ENCODE peak calls at places on chromosome 12, in eight cellular contexts. Y, F, H, J, Q, N, O and X are unnamed samples.

GRCh38 chr12:25366159-25366558 is 115.4 kb upstream of the KRAS start:
- DNase-seq in Y (no peak), F (no peak), H (no peak), J (no peak), Q (no peak), N (no peak), O (no peak), X (no peak)

GRCh38 chr12:70444903-70445302 is 78.8 kb downstream of the KCNMB4 start:
- DNase-seq in Y (no peak), F (no peak), H (no peak), J (no peak), Q (no peak), N (no peak), O (no peak), X (no peak)

GRCh38 chr12:94980577-94980976 is 22.9 kb downstream of the NDUFA12 start:
- DNase-seq in Y (peak), F (no peak), H (no peak), J (no peak), Q (peak), N (no peak), O (no peak), X (no peak)

GRCh38 chr12:104715562-104716182 is 242.4 kb downstream of the SLC41A2 start:
- DNase-seq in Y (no peak), F (no peak), H (no peak), J (no peak), Q (no peak), N (no peak), O (no peak), X (no peak)

GRCh38 chr12:61654698-61655097 is 605.5 kb upstream of the USP15 start:
- DNase-seq in Y (no peak), F (no peak), H (no peak), J (no peak), Q (no peak), N (no peak), O (peak), X (no peak)

GRCh38 chr12:110135012-110135411 is 10.9 kb downstream of the IFT81 start:
- DNase-seq in Y (peak), F (no peak), H (no peak), J (no peak), Q (peak), N (no peak), O (no peak), X (no peak)

GRCh38 chr12:57893460-57894353 is 47.2 kb upstream of the CTDSP2 start:
- DNase-seq in Y (peak), F (no peak), H (peak), J (peak), Q (peak), N (no peak), O (no peak), X (peak)

GRCh38 chr12:126608607-126609175 is 1543.5 kb downstream of the AACS start:
- DNase-seq in Y (no peak), F (no peak), H (no peak), J (no peak), Q (peak), N (no peak), O (no peak), X (no peak)

GRCh38 chr12:65306603-65307501 is 28.4 kb downstream of the MSRB3 start:
- DNase-seq in Y (peak), F (peak), H (peak), J (peak), Q (peak), N (no peak), O (peak), X (peak)

GRCh38 chr12:71594214-71594948 is 69.3 kb downstream of the ZFC3H1 start:
- DNase-seq in Y (no peak), F (no peak), H (no peak), J (no peak), Q (no peak), N (no peak), O (peak), X (no peak)

GRCh38 chr12:81610955-81611889 is 147.9 kb downstream of the PPFIA2 start:
- DNase-seq in Y (no peak), F (no peak), H (peak), J (no peak), Q (no peak), N (no peak), O (peak), X (no peak)

GRCh38 chr12:65875635-65876034 is 51.4 kb downstream of the HMGA2 start:
- DNase-seq in Y (peak), F (peak), H (no peak), J (no peak), Q (peak), N (no peak), O (no peak), X (peak)

GRCh38 chr12:4789776-4790175 is 69.6 kb downstream of the GALNT8 start:
- DNase-seq in Y (no peak), F (no peak), H (no peak), J (no peak), Q (no peak), N (no peak), O (no peak), X (no peak)

GRCh38 chr12:56657416-56658379 is 11.9 kb upstream of the ATP5F1B start:
- DNase-seq in Y (no peak), F (no peak), H (no peak), J (no peak), Q (no peak), N (no peak), O (no peak), X (no peak)

GRCh38 chr12:6843118-6843902 is 2.6 kb downstream of the GNB3 start:
- DNase-seq in Y (no peak), F (no peak), H (peak), J (no peak), Q (no peak), N (no peak), O (no peak), X (no peak)

GRCh38 chr12:42322567-42322966 is 3.3 kb downstream of the ZCRB1 start:
- DNase-seq in Y (no peak), F (no peak), H (no peak), J (no peak), Q (no peak), N (no peak), O (no peak), X (no peak)

GRCh38 chr12:31868980-31869379 is 90.2 kb upstream of the RESF1 start:
- DNase-seq in Y (peak), F (no peak), H (peak), J (peak), Q (peak), N (no peak), O (peak), X (no peak)